ENCODE peak calls at places on chromosome 9, in four cellular contexts. F, L, J and M are unnamed samples.

GRCh38 chr9:134330590-134330989 is 4.3 kb downstream of the RXRA start:
- DNase-seq in F (no peak), L (no peak), J (no peak), M (no peak)

GRCh38 chr9:111831371-111832108 is 36.8 kb upstream of the SHOC1 start:
- DNase-seq in F (no peak), L (no peak), J (no peak), M (no peak)

GRCh38 chr9:134888603-134889195 is 8.1 kb downstream of the FCN2 start:
- DNase-seq in F (no peak), L (peak), J (no peak), M (no peak)

GRCh38 chr9:113715086-113715485 is 161.0 kb upstream of the ZNF618 start:
- DNase-seq in F (no peak), L (peak), J (no peak), M (no peak)

GRCh38 chr9:136013116-136013515 is 51.9 kb upstream of the UBAC1 start:
- DNase-seq in F (no peak), L (no peak), J (no peak), M (no peak)

GRCh38 chr9:125021069-125021468 is 80.2 kb upstream of the GOLGA1 start:
- DNase-seq in F (no peak), L (no peak), J (no peak), M (no peak)

GRCh38 chr9:15246688-15247087 is 60.3 kb downstream of the TTC39B start:
- DNase-seq in F (no peak), L (no peak), J (no peak), M (no peak)

GRCh38 chr9:38318755-38319495 is 73.6 kb upstream of the ALDH1B1 start:
- DNase-seq in F (no peak), L (no peak), J (no peak), M (no peak)

GRCh38 chr9:129319076-129319937 is 141.2 kb upstream of the IER5L start:
- DNase-seq in F (peak), L (peak), J (no peak), M (no peak)

GRCh38 chr9:127347831-127348699 is 48.9 kb upstream of the SLC2A8 start:
- DNase-seq in F (peak), L (peak), J (no peak), M (peak)

GRCh38 chr9:126373241-126373640 is 46.6 kb downstream of the MVB12B start:
- DNase-seq in F (no peak), L (no peak), J (no peak), M (no peak)

GRCh38 chr9:15873573-15874177 is 320.8 kb downstream of the CCDC171 start:
- DNase-seq in F (no peak), L (no peak), J (no peak), M (peak)

GRCh38 chr9:105890046-105890822 is 195.9 kb downstream of the TMEM38B start:
- DNase-seq in F (no peak), L (no peak), J (no peak), M (no peak)

GRCh38 chr9:6367128-6367741 is 39.1 kb downstream of the TPD52L3 start:
- DNase-seq in F (no peak), L (no peak), J (no peak), M (no peak)

GRCh38 chr9:112065781-112066606 is 109.1 kb downstream of the SUSD1 start:
- DNase-seq in F (no peak), L (no peak), J (no peak), M (no peak)

GRCh38 chr9:123355761-123356520 is at the start of gene CRB2:
- DNase-seq in F (no peak), L (no peak), J (no peak), M (no peak)

GRCh38 chr9:127520941-127521918 is 69.9 kb downstream of the LRSAM1 start:
- DNase-seq in F (no peak), L (no peak), J (no peak), M (no peak)

GRCh38 chr9:26603637-26604036 is 289.0 kb downstream of the CAAP1 start:
- DNase-seq in F (no peak), L (no peak), J (no peak), M (no peak)

GRCh38 chr9:128389395-128390149 is 18.4 kb downstream of the URM1 start:
- DNase-seq in F (peak), L (no peak), J (no peak), M (no peak)